ENCODE peak calls at places on chromosomes 7 and 10, in four cellular contexts. One of them, this sample, is unnamed.
A peak's percentile ranks its signal among the peaks of the same experiment; 100 is the strongest.

GRCh38 chr7:115812796-115813195 is 217.8 kb downstream of the TFEC start:
- DNase-seq in cardiac muscle cell: no peak
- DNase-seq in kidney tubule cell: no peak
- DNase-seq in hippocampal formation: no peak
- DNase-seq in this sample: no peak

GRCh38 chr10:4196948-4197390 is 412.0 kb upstream of the KLF6 start:
- DNase-seq in kidney tubule cell: no peak
- DNase-seq in hippocampal formation: no peak
- DNase-seq in cardiac muscle cell: no peak
- DNase-seq in this sample: no peak

GRCh38 chr7:73595358-73595757 is 17.0 kb upstream of the TBL2 start:
- DNase-seq in kidney tubule cell: no peak
- DNase-seq in hippocampal formation: no peak
- DNase-seq in cardiac muscle cell: no peak
- DNase-seq in this sample: no peak

GRCh38 chr10:558891-559766 is 130.3 kb downstream of the DIP2C start:
- DNase-seq in kidney tubule cell: no peak
- DNase-seq in hippocampal formation: no peak
- DNase-seq in cardiac muscle cell: no peak
- DNase-seq in this sample: no peak

GRCh38 chr7:2450198-2451107 is 25.7 kb downstream of the GRIFIN start:
- DNase-seq in cardiac muscle cell: no peak
- DNase-seq in kidney tubule cell: no peak
- DNase-seq in hippocampal formation: no peak
- DNase-seq in this sample: no peak

GRCh38 chr10:6416892-6417512 is 163.1 kb downstream of the PRKCQ start:
- DNase-seq in kidney tubule cell: peak; percentile 65
- DNase-seq in hippocampal formation: no peak
- DNase-seq in cardiac muscle cell: peak; percentile 68
- DNase-seq in this sample: peak; percentile 59

GRCh38 chr10:125332548-125333208 is 172.3 kb upstream of the CTBP2 start:
- DNase-seq in hippocampal formation: no peak
- DNase-seq in kidney tubule cell: no peak
- DNase-seq in cardiac muscle cell: no peak
- DNase-seq in this sample: no peak

GRCh38 chr10:71396714-71397339 is at the start of gene CDH23:
- DNase-seq in cardiac muscle cell: peak; percentile 11
- DNase-seq in hippocampal formation: no peak
- DNase-seq in kidney tubule cell: no peak
- DNase-seq in this sample: no peak

GRCh38 chr10:75959209-75959608 is 527.8 kb downstream of the LRMDA start:
- DNase-seq in cardiac muscle cell: peak; percentile 58
- DNase-seq in hippocampal formation: no peak
- DNase-seq in kidney tubule cell: peak; percentile 88
- DNase-seq in this sample: peak; percentile 77

GRCh38 chr7:111858331-111858730 is 296.0 kb upstream of the IMMP2L start:
- DNase-seq in hippocampal formation: no peak
- DNase-seq in kidney tubule cell: no peak
- DNase-seq in cardiac muscle cell: no peak
- DNase-seq in this sample: no peak